ENCODE peak calls at places on chromosomes 1 and 21, in ten cellular contexts. G, T, R, V, W, U, X, S, A and O are unnamed samples.

GRCh38 chr1:156581661-156582387 is 2.3 kb downstream of the TTC24 start:
- ATAC-seq in T (peak; percentile 85), V (peak; percentile 93), G (no peak), X (peak; percentile 71), U (peak; percentile 75), W (no peak), A (no peak), R (peak; percentile 50), S (peak; percentile 46), O (no peak)

GRCh38 chr1:186636786-186637185 is 43.4 kb downstream of the PTGS2 start:
- ATAC-seq in W (no peak), X (no peak), V (no peak), U (no peak), T (no peak), A (no peak), S (no peak), R (no peak), G (no peak), O (no peak)

GRCh38 chr1:17579951-17580939 is 40.7 kb downstream of the ARHGEF10L start:
- ATAC-seq in S (no peak), R (no peak), W (no peak), G (no peak), V (no peak), A (no peak), X (no peak), T (no peak), U (no peak), O (no peak)

GRCh38 chr1:33307494-33307864 is 13.4 kb downstream of the A3GALT2 start:
- ATAC-seq in V (no peak), R (no peak), U (no peak), W (no peak), X (no peak), S (no peak), A (no peak), G (no peak), T (peak; percentile 62), O (no peak)

GRCh38 chr1:41313661-41314131 is 47.5 kb upstream of the FOXO6 start:
- ATAC-seq in A (peak; percentile 58), V (no peak), G (peak; percentile 87), R (no peak), W (peak; percentile 24), X (peak; percentile 50), T (no peak), S (peak; percentile 65), U (peak; percentile 32), O (peak; percentile 35)

GRCh38 chr1:2505461-2505994 is 20.9 kb downstream of the PANK4 start:
- ATAC-seq in U (no peak), S (no peak), T (no peak), V (no peak), R (no peak), W (no peak), A (no peak), X (no peak), G (peak; percentile 26), O (peak; percentile 13)

GRCh38 chr1:111285879-111286278 is 4.8 kb upstream of the CHIA start:
- ATAC-seq in X (no peak), V (no peak), G (no peak), S (no peak), R (no peak), W (no peak), A (no peak), T (no peak), U (no peak), O (no peak)

GRCh38 chr1:171799166-171799565 is 17.7 kb downstream of the METTL13 start:
- ATAC-seq in T (no peak), V (no peak), W (no peak), S (no peak), X (no peak), R (no peak), G (no peak), U (no peak), A (no peak), O (no peak)

GRCh38 chr1:58881471-58881994 is 97.7 kb upstream of the JUN start:
- ATAC-seq in T (no peak), V (no peak), U (no peak), S (peak; percentile 89), G (peak; percentile 58), A (no peak), W (no peak), R (no peak), X (peak; percentile 75), O (peak; percentile 34)

GRCh38 chr1:180962178-180962577 is 49.5 kb downstream of the KIAA1614 start:
- ATAC-seq in X (no peak), T (peak; percentile 58), S (peak; percentile 66), G (no peak), V (no peak), U (no peak), R (no peak), A (no peak), W (no peak), O (no peak)

GRCh38 chr1:183873642-183874041 is 68.7 kb downstream of the RGL1 start:
- ATAC-seq in W (peak; percentile 33), G (no peak), A (no peak), X (no peak), V (peak; percentile 89), S (no peak), R (peak; percentile 32), T (no peak), U (no peak), O (no peak)

GRCh38 chr1:156525856-156526479 is 25.4 kb upstream of the MEF2D start:
- ATAC-seq in W (no peak), X (no peak), U (no peak), V (no peak), R (no peak), A (no peak), S (no peak), G (no peak), T (no peak), O (no peak)

GRCh38 chr1:202577381-202577780 is 132.9 kb downstream of the SYT2 start:
- ATAC-seq in G (no peak), R (no peak), A (no peak), T (no peak), W (no peak), V (no peak), S (no peak), X (no peak), U (no peak), O (no peak)

GRCh38 chr1:202200669-202201068 is 7.1 kb downstream of the LGR6 start:
- ATAC-seq in W (peak; percentile 92), V (no peak), S (peak; percentile 63), X (no peak), G (peak; percentile 24), T (no peak), U (no peak), R (no peak), A (peak; percentile 82), O (no peak)

GRCh38 chr1:32611859-32612188 is 38.5 kb downstream of the ZBTB8OS start:
- ATAC-seq in S (no peak), G (peak; percentile 42), R (no peak), V (no peak), U (no peak), T (no peak), A (no peak), X (no peak), W (no peak), O (no peak)

GRCh38 chr1:211935448-211935970 is 99.8 kb downstream of the INTS7 start:
- ATAC-seq in A (no peak), T (peak; percentile 92), V (no peak), S (no peak), U (peak; percentile 62), W (no peak), R (peak; percentile 88), G (no peak), X (peak; percentile 97), O (peak; percentile 96)

GRCh38 chr1:74673351-74674111 is at the start of gene ERICH3:
- ATAC-seq in V (no peak), W (no peak), G (no peak), S (no peak), X (peak; percentile 46), A (no peak), U (peak; percentile 47), T (peak; percentile 72), R (peak; percentile 28), O (no peak)

GRCh38 chr1:63902844-63903589 is 129.2 kb downstream of the ROR1 start:
- ATAC-seq in R (no peak), T (no peak), A (peak; percentile 62), G (no peak), V (no peak), U (no peak), X (no peak), S (peak; percentile 73), W (peak; percentile 36), O (no peak)

GRCh38 chr21:36518883-36519492 is 39.1 kb upstream of the CLDN14 start:
- ATAC-seq in G (no peak), X (no peak), T (no peak), A (no peak), V (no peak), S (no peak), U (no peak), R (no peak), W (no peak), O (no peak)

GRCh38 chr1:56854521-56855099 is at the start of gene C8A:
- ATAC-seq in X (no peak), G (no peak), V (no peak), W (no peak), U (no peak), S (no peak), T (no peak), A (no peak), R (no peak), O (no peak)

GRCh38 chr1:85259866-85260345 is 444 bp upstream of the C1orf52 start:
- ATAC-seq in W (peak; percentile 80), G (no peak), A (peak; percentile 66), R (no peak), X (no peak), S (peak; percentile 46), V (no peak), U (no peak), T (no peak), O (no peak)

GRCh38 chr1:183582021-183582746 is 8.1 kb downstream of the NCF2 start:
- ATAC-seq in X (no peak), T (no peak), A (peak; percentile 58), R (no peak), W (peak; percentile 49), S (no peak), G (no peak), U (no peak), V (no peak), O (no peak)

GRCh38 chr1:156856282-156856785 is 2.6 kb downstream of the INSRR start:
- ATAC-seq in S (no peak), R (no peak), U (no peak), A (no peak), G (no peak), X (no peak), T (no peak), W (no peak), V (no peak), O (no peak)

GRCh38 chr1:110477445-110477957 is 26.6 kb downstream of the PROK1 start:
- ATAC-seq in U (no peak), X (peak; percentile 27), V (no peak), G (peak; percentile 85), A (no peak), S (no peak), W (no peak), T (no peak), R (no peak), O (no peak)

GRCh38 chr1:111811891-111812290 is 56.2 kb downstream of the DDX20 start:
- ATAC-seq in G (no peak), A (no peak), U (no peak), W (no peak), V (no peak), R (no peak), T (no peak), X (no peak), S (no peak), O (no peak)

GRCh38 chr1:203425668-203425999 is 50.0 kb upstream of the PRELP start:
- ATAC-seq in U (no peak), G (no peak), X (no peak), V (no peak), W (no peak), S (no peak), R (no peak), A (no peak), T (no peak), O (no peak)

GRCh38 chr1:53254011-53254640 is 15.8 kb upstream of the MAGOH start:
- ATAC-seq in W (no peak), T (no peak), G (no peak), R (no peak), U (no peak), S (no peak), X (no peak), V (no peak), A (no peak), O (no peak)

GRCh38 chr1:201009967-201010645 is 13.4 kb downstream of the KIF21B start:
- ATAC-seq in W (no peak), R (no peak), S (no peak), V (no peak), T (no peak), G (no peak), U (no peak), A (no peak), X (no peak), O (no peak)